ENCODE peak calls at places on chromosomes 7 and 10, in five cellular contexts. Z is ovary, T is cardiac fibroblast, F is coronary artery, S is osteocyte. X is an unnamed sample.

GRCh38 chr10:11631890-11632587 is 20.6 kb upstream of the USP6NL start:
- DNase-seq in Z (no peak), T (no peak), S (no peak), F (no peak), X (no peak)

GRCh38 chr7:26329520-26330269 is 38.0 kb downstream of the SNX10 start:
- DNase-seq in Z (no peak), S (peak; percentile 76), F (no peak), T (no peak), X (no peak)

GRCh38 chr7:2843711-2844152 is 376 bp downstream of the GNA12 start:
- DNase-seq in F (no peak), S (no peak), Z (peak; percentile 57), T (no peak), X (no peak)

GRCh38 chr7:68461430-68461829 is 1136.8 kb upstream of the AUTS2 start:
- DNase-seq in T (peak; percentile 19), Z (no peak), S (no peak), F (no peak), X (no peak)

GRCh38 chr7:86708334-86708733 is 64.6 kb downstream of the GRM3 start:
- DNase-seq in Z (no peak), F (no peak), T (no peak), S (no peak), X (no peak)

GRCh38 chr10:101019440-101019703 is 11.6 kb downstream of the PDZD7 start:
- DNase-seq in F (no peak), Z (no peak), S (no peak), T (no peak), X (no peak)

GRCh38 chr7:95264225-95264927 is 60.0 kb downstream of the PON1 start:
- DNase-seq in Z (no peak), F (no peak), S (no peak), T (peak; percentile 81), X (no peak)

GRCh38 chr7:158289761-158290523 is 297.7 kb downstream of the PTPRN2 start:
- DNase-seq in T (no peak), Z (no peak), S (peak; percentile 73), F (peak; percentile 46), X (no peak)

GRCh38 chr10:28291881-28292297 is 11.0 kb downstream of the MPP7 start:
- DNase-seq in F (no peak), S (no peak), Z (no peak), T (peak; percentile 25), X (no peak)

GRCh38 chr7:138000081-138000701 is 1.7 kb downstream of the CREB3L2 start:
- DNase-seq in Z (peak; percentile 67), F (peak; percentile 91), S (no peak), T (peak; percentile 94), X (no peak)

GRCh38 chr7:47890125-47890524 is 58.1 kb downstream of the PKD1L1 start:
- DNase-seq in Z (no peak), T (no peak), S (peak; percentile 76), F (no peak), X (no peak)

GRCh38 chr10:8156918-8157317 is 102.4 kb downstream of the GATA3 start:
- DNase-seq in T (no peak), F (no peak), S (no peak), Z (no peak), X (no peak)

GRCh38 chr7:122532406-122533269 is 166.3 kb downstream of the RNF133 start:
- DNase-seq in S (no peak), Z (no peak), T (peak; percentile 41), F (no peak), X (no peak)

GRCh38 chr10:124827474-124827873 is 25.9 kb downstream of the ABRAXAS2 start:
- DNase-seq in T (peak; percentile 46), S (no peak), Z (no peak), F (no peak), X (no peak)

GRCh38 chr7:158971214-158971613 is 114.9 kb downstream of the DYNC2I1 start:
- DNase-seq in S (no peak), F (no peak), Z (no peak), T (no peak), X (no peak)

GRCh38 chr10:27637601-27638000 is 108.0 kb downstream of the MKX start:
- DNase-seq in S (no peak), Z (no peak), F (no peak), T (no peak), X (no peak)

GRCh38 chr7:116986611-116987565 is 33.6 kb downstream of the ST7 start:
- DNase-seq in Z (no peak), F (no peak), T (no peak), S (no peak), X (no peak)

GRCh38 chr7:77570330-77571011 is 33.4 kb downstream of the PTPN12 start:
- DNase-seq in Z (no peak), T (peak; percentile 66), F (no peak), S (no peak), X (no peak)

GRCh38 chr7:39540320-39540719 is 25.9 kb upstream of the YAE1 start:
- DNase-seq in Z (no peak), F (no peak), T (no peak), S (no peak), X (no peak)

GRCh38 chr7:151537818-151538561 is 18.3 kb upstream of the RHEB start:
- DNase-seq in S (no peak), T (peak; percentile 60), Z (no peak), F (no peak), X (no peak)

GRCh38 chr10:21511931-21512330 is 13.6 kb downstream of the SKIDA1 start:
- DNase-seq in S (no peak), T (no peak), Z (no peak), F (no peak), X (no peak)

GRCh38 chr10:28403090-28403489 is 100.2 kb upstream of the MPP7 start:
- DNase-seq in S (no peak), T (no peak), F (no peak), Z (no peak), X (no peak)

GRCh38 chr7:2460641-2461040 is 15.6 kb downstream of the GRIFIN start:
- DNase-seq in Z (no peak), T (no peak), S (peak; percentile 76), F (no peak), X (no peak)

GRCh38 chr10:46546591-46547330 is 9.7 kb downstream of the GPRIN2 start:
- DNase-seq in Z (peak; percentile 16), S (peak; percentile 85), F (peak; percentile 74), T (no peak), X (peak; percentile 60)

GRCh38 chr7:533266-533665 is 13.6 kb upstream of the PDGFA start:
- DNase-seq in S (no peak), T (no peak), Z (no peak), F (no peak), X (no peak)

GRCh38 chr10:95474228-95475002 is 86.8 kb downstream of the SORBS1 start:
- DNase-seq in Z (no peak), S (no peak), F (peak; percentile 76), T (peak; percentile 72), X (no peak)

GRCh38 chr10:118712930-118713634 is 41.7 kb downstream of the CACUL1 start:
- DNase-seq in F (no peak), S (no peak), T (no peak), Z (no peak), X (no peak)
- TF ChIP-seq CTCF in F (no peak), S (peak; percentile 19), T (peak; percentile 22), Z (no peak), X (peak; percentile 25)

GRCh38 chr10:43254881-43255643 is 11.8 kb downstream of the RASGEF1A start:
- DNase-seq in S (peak; percentile 83), F (peak; percentile 67), T (no peak), Z (peak; percentile 17), X (no peak)

GRCh38 chr10:43256531-43257209 is 10.2 kb downstream of the RASGEF1A start:
- DNase-seq in Z (peak; percentile 5), S (peak; percentile 66), T (no peak), F (peak; percentile 58), X (no peak)

GRCh38 chr10:43254199-43254730 is 12.6 kb downstream of the RASGEF1A start:
- DNase-seq in T (no peak), S (peak; percentile 83), Z (peak; percentile 16), F (peak; percentile 68), X (peak; percentile 68)

GRCh38 chr10:43257210-43258031 is 9.4 kb downstream of the RASGEF1A start:
- DNase-seq in Z (peak; percentile 3), S (peak; percentile 82), F (peak; percentile 69), T (no peak), X (no peak)

GRCh38 chr10:43255644-43256431 is 11.0 kb downstream of the RASGEF1A start:
- DNase-seq in Z (peak; percentile 10), S (peak; percentile 82), T (peak; percentile 8), F (peak; percentile 59), X (no peak)
- TF ChIP-seq CTCF in Z (no peak), S (peak; percentile 43), T (peak; percentile 56), F (no peak), X (peak; percentile 64)

DNA sequence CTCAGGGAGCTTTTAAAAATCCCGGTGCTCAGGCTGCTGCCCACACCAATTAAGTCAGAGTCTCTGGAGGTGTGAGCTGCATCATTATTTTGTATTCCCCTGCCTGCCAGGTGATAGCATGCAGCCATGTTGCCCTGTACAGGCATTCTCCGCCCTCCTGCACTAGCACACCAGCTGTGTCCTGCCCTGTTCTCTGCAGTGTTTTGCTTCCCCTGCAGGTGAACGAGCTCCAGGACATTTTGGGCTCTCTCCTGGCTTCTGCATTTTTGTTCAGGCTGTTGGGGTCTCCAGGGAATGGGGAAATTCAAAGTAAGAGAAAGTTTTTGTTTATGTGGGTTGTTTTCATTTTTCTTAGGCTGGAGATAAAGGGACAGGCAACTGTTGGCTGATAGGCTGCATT is 271.0 kb upstream of the COBL start:
- DNase-seq in Z (no peak), T (no peak), S (no peak), F (no peak), X (no peak)
- TF ChIP-seq CTCF in Z (no peak), T (no peak), S (no peak), F (no peak), X (no peak)

DNA sequence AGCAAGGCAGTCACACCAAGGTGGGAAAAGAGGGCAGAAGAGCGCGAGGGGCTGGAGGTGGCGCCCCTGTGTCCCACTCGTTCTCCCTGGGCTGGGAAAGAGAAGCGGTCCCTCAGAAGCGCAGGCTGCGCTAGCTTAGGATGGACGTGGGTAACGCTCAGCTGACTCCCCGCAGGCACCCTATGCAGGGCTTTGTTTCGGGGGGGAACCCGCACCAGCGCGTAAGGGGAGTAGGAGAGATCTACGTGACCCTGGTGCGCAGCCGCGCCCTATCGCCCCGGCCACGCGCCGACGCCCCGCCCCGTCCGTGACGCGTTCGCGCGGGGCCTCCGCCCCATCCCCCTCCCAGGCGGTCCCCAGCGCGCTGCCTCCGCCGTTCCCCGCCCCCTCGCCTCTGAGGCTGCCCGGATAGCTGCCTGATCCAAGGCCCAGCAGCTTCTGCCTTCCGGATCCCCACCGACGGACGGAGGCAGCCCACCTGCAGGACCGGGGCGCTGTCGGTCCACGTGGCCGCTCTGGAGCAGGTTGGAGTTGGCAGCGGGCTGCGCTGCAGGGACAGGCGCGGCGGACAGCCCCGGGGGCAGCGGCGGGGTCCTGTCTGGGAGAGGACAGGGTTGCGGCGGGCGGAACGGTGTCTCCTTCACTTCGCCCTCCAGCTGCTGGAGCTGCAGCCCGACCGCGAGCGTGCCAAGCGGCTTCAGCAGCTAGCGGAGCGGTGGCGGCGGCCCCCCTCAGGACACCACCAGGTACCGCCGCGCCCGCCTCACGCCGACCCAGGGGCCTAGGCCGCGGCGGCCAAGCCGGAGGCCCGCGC is at the start of gene VDAC2:
- DNase-seq in T (peak; percentile 93), S (peak; percentile 96), Z (peak; percentile 91), F (peak; percentile 95), X (peak; percentile 94)
- TF ChIP-seq CTCF in T (no peak), S (peak; percentile 7), Z (no peak), F (no peak), X (no peak)

GRCh38 chr10:71725998-71726672 is 6.6 kb upstream of the C10orf105 start:
- DNase-seq in F (no peak), S (no peak), T (peak; percentile 44), Z (no peak), X (no peak)
- TF ChIP-seq CTCF in F (no peak), S (peak; percentile 36), T (peak; percentile 50), Z (no peak), X (peak; percentile 71)